ENCODE peak calls at places on chromosomes 11 and 22, in four cellular contexts. L, N, U and P are unnamed samples.

GRCh38 chr11:20668844-20669832 is at the start of gene NELL1:
- DNase-seq in U (peak), N (no peak), L (peak), P (no peak)

GRCh38 chr11:70640408-70640807 is 242.1 kb downstream of the CTTN start:
- DNase-seq in N (no peak), U (no peak), L (no peak), P (no peak)

GRCh38 chr11:120173771-120174170 is 35.9 kb upstream of the TRIM29 start:
- DNase-seq in U (no peak), L (no peak), N (no peak), P (no peak)

GRCh38 chr22:32794449-32795213 is 6.9 kb upstream of the TIMP3 start:
- DNase-seq in N (no peak), U (no peak), L (no peak), P (peak)

GRCh38 chr11:123458501-123458900 is 28.4 kb downstream of the GRAMD1B start:
- DNase-seq in L (no peak), U (no peak), N (no peak), P (no peak)

GRCh38 chr22:31378123-31378522 is 21.3 kb upstream of the DRG1 start:
- DNase-seq in N (peak), U (no peak), L (no peak), P (no peak)

GRCh38 chr22:45923812-45924211 is 53.1 kb downstream of the WNT7B start:
- DNase-seq in U (no peak), N (no peak), L (no peak), P (no peak)

GRCh38 chr22:19648419-19648929 is 65.8 kb upstream of the SEPTIN5 start:
- DNase-seq in L (no peak), N (peak), U (no peak), P (no peak)

GRCh38 chr11:118997627-118998387 is at the start of gene CENATAC:
- DNase-seq in N (peak), L (peak), U (peak), P (peak)

GRCh38 chr22:50710886-50711285 is 27.1 kb upstream of the ACR start:
- DNase-seq in N (no peak), L (no peak), U (no peak), P (no peak)

GRCh38 chr11:69823641-69824285 is 4.5 kb upstream of the FGF3 start:
- DNase-seq in U (no peak), N (no peak), L (no peak), P (no peak)

GRCh38 chr11:77086521-77087472 is 15.8 kb upstream of the OMP start:
- DNase-seq in N (no peak), L (no peak), U (no peak), P (no peak)

GRCh38 chr11:65435330-65435931 is 12.8 kb downstream of the NEAT1 start:
- DNase-seq in N (no peak), L (no peak), U (no peak), P (no peak)

GRCh38 chr22:44454113-44454769 is 43.8 kb downstream of the RTL6 start:
- DNase-seq in L (no peak), N (no peak), U (no peak), P (no peak)

GRCh38 chr11:17443926-17444690 is 32.5 kb downstream of the ABCC8 start:
- DNase-seq in L (no peak), U (no peak), N (no peak), P (no peak)

GRCh38 chr22:36334838-36335603 is 52.7 kb downstream of the MYH9 start:
- DNase-seq in U (no peak), N (peak), L (no peak), P (peak)

GRCh38 chr11:8359521-8359920 is 95.8 kb upstream of the LMO1 start:
- DNase-seq in N (no peak), U (no peak), L (no peak), P (no peak)

GRCh38 chr22:41831383-41831782 is 1.5 kb upstream of the SREBF2 start:
- DNase-seq in L (no peak), U (no peak), N (peak), P (peak)

GRCh38 chr11:102267602-102268001 is 49.7 kb upstream of the BIRC3 start:
- DNase-seq in N (peak), U (no peak), L (no peak), P (peak)

GRCh38 chr11:44382118-44382517 is 72.2 kb upstream of the ALX4 start:
- DNase-seq in L (no peak), N (no peak), U (no peak), P (no peak)

GRCh38 chr11:129723964-129724291 is 91.7 kb upstream of the TMEM45B start:
- DNase-seq in N (no peak), L (no peak), U (no peak), P (no peak)

GRCh38 chr11:45158891-45159605 is 12.6 kb downstream of the PRDM11 start:
- DNase-seq in L (no peak), N (no peak), U (no peak), P (no peak)

GRCh38 chr11:40281055-40281580 is 1178.3 kb downstream of the LRRC4C start:
- DNase-seq in L (no peak), U (no peak), N (no peak), P (no peak)

GRCh38 chr22:45876136-45877035 is 100.6 kb downstream of the WNT7B start:
- DNase-seq in U (no peak), L (no peak), N (no peak), P (no peak)

GRCh38 chr11:68654978-68655377 is 29.4 kb upstream of the GAL start:
- DNase-seq in N (no peak), U (no peak), L (no peak), P (no peak)

GRCh38 chr11:118001494-118001971 is 15.3 kb downstream of the IL10RA start:
- DNase-seq in N (no peak), L (no peak), U (no peak), P (no peak)

GRCh38 chr22:50724616-50725015 is 13.4 kb upstream of the ACR start:
- DNase-seq in N (no peak), U (peak), L (no peak), P (no peak)